ENCODE peak calls at places on chromosomes 3 and 15, in ten cellular contexts. S, I, P, N, W, T, H, A, R and Z are unnamed samples.

GRCh38 chr3:188296761-188297689 is 143.1 kb downstream of the LPP start:
- DNase-seq in P (peak), A (no peak), I (no peak), H (peak), S (no peak), W (no peak), T (no peak), R (peak), N (no peak), Z (no peak)

GRCh38 chr3:120177151-120177550 is 82.9 kb upstream of the GSK3B start:
- DNase-seq in R (no peak), T (no peak), W (peak), P (peak), N (peak), H (peak), S (peak), I (peak), A (peak), Z (no peak)

GRCh38 chr3:186060222-186060621 is 48.7 kb downstream of the ETV5 start:
- DNase-seq in P (no peak), I (no peak), T (no peak), R (no peak), S (no peak), W (no peak), H (no peak), N (no peak), A (no peak), Z (no peak)

GRCh38 chr3:27880969-27881892 is 159.1 kb upstream of the EOMES start:
- DNase-seq in T (peak), A (no peak), H (no peak), S (no peak), I (no peak), R (peak), P (no peak), N (no peak), W (no peak), Z (no peak)

GRCh38 chr3:141341536-141341935 is 26.8 kb upstream of the ZBTB38 start:
- DNase-seq in T (no peak), W (no peak), R (no peak), S (no peak), P (no peak), H (no peak), I (no peak), A (no peak), N (no peak), Z (no peak)

GRCh38 chr3:106750092-106750491 is 627.1 kb upstream of the CCDC54 start:
- DNase-seq in A (no peak), H (no peak), P (no peak), W (no peak), R (no peak), S (no peak), I (no peak), T (no peak), N (no peak), Z (no peak)

GRCh38 chr3:60935709-60936108 is 315.5 kb downstream of the FHIT start:
- DNase-seq in H (peak), W (no peak), R (peak), I (no peak), N (no peak), T (no peak), S (no peak), P (peak), A (no peak), Z (no peak)

GRCh38 chr3:11120091-11120845 is 34.0 kb upstream of the HRH1 start:
- DNase-seq in I (no peak), N (no peak), R (no peak), H (peak), W (no peak), T (no peak), P (no peak), S (peak), A (no peak), Z (no peak)

GRCh38 chr3:101976473-101976872 is 127.2 kb downstream of the NFKBIZ start:
- DNase-seq in W (no peak), I (no peak), S (no peak), N (no peak), H (peak), R (no peak), T (no peak), P (no peak), A (no peak), Z (no peak)

GRCh38 chr3:111768076-111768475 is 91.0 kb upstream of the PHLDB2 start:
- DNase-seq in S (no peak), P (no peak), T (no peak), H (no peak), N (no peak), I (no peak), R (peak), A (no peak), W (no peak), Z (no peak)

GRCh38 chr15:48996276-48996675 is 32.6 kb upstream of the SHC4 start:
- DNase-seq in N (no peak), S (no peak), T (no peak), I (no peak), H (no peak), P (no peak), W (no peak), R (no peak), A (no peak), Z (no peak)

GRCh38 chr3:43212914-43213611 is 73.3 kb upstream of the SNRK start:
- DNase-seq in P (no peak), I (no peak), T (no peak), R (no peak), S (no peak), N (no peak), A (no peak), W (no peak), H (peak), Z (no peak)

GRCh38 chr3:126357299-126358037 is at the start of gene KLF15:
- DNase-seq in P (peak), I (peak), S (peak), A (no peak), N (peak), H (peak), R (no peak), T (peak), W (peak), Z (peak)

GRCh38 chr15:40367038-40367672 is 9.1 kb downstream of the DISP2 start:
- DNase-seq in T (no peak), H (no peak), P (no peak), I (no peak), W (peak), A (no peak), N (no peak), S (no peak), R (no peak), Z (no peak)

GRCh38 chr3:129560931-129561594 is 18.1 kb downstream of the H1-8 start:
- DNase-seq in T (no peak), A (no peak), S (no peak), H (peak), I (no peak), W (peak), N (no peak), R (no peak), P (no peak), Z (no peak)

GRCh38 chr3:14377838-14378169 is 24.6 kb upstream of the SLC6A6 start:
- DNase-seq in I (no peak), N (no peak), S (no peak), R (peak), H (no peak), W (no peak), A (no peak), P (no peak), T (peak), Z (no peak)

GRCh38 chr3:49170744-49171118 is 667 bp upstream of the KLHDC8B start:
- DNase-seq in S (no peak), I (no peak), N (no peak), T (no peak), R (no peak), P (no peak), H (no peak), A (no peak), W (no peak), Z (no peak)

GRCh38 chr3:111069974-111070751 is 1.5 kb upstream of the NECTIN3 start:
- DNase-seq in T (no peak), A (no peak), N (no peak), I (no peak), H (no peak), S (peak), W (peak), R (no peak), P (no peak), Z (no peak)

GRCh38 chr3:69612791-69613190 is 126.5 kb upstream of the MITF start:
- DNase-seq in A (no peak), S (no peak), P (no peak), T (no peak), W (no peak), N (no peak), I (no peak), R (no peak), H (no peak), Z (no peak)

GRCh38 chr3:53823026-53823955 is 22.9 kb downstream of the CHDH start:
- DNase-seq in N (no peak), H (no peak), I (no peak), P (no peak), R (no peak), W (no peak), T (no peak), A (no peak), S (no peak), Z (no peak)

GRCh38 chr15:31260646-31261265 is 65.9 kb upstream of the KLF13 start:
- DNase-seq in I (no peak), A (no peak), N (no peak), H (no peak), W (no peak), P (no peak), T (no peak), S (no peak), R (no peak), Z (no peak)

GRCh38 chr15:67174864-67175573 is 79.4 kb downstream of the AAGAB start:
- DNase-seq in H (peak), P (peak), W (no peak), A (no peak), S (no peak), R (no peak), I (peak), N (no peak), T (no peak), Z (no peak)

GRCh38 chr3:156580986-156581385 is 26.1 kb upstream of the SSR3 start:
- DNase-seq in T (no peak), W (no peak), R (no peak), N (no peak), A (no peak), P (no peak), I (no peak), S (no peak), H (no peak), Z (no peak)

GRCh38 chr3:69646287-69647067 is 92.8 kb upstream of the MITF start:
- DNase-seq in I (no peak), W (no peak), H (no peak), N (no peak), T (no peak), P (no peak), A (no peak), R (no peak), S (no peak), Z (no peak)